ENCODE peak calls at places on chromosome 1, in four cellular contexts. One of them, this sample, is unnamed.

GRCh38 chr1:64476251-64476952 is 6.5 kb downstream of the CACHD1 start:
- DNase-seq in HepG2: no peak
- DNase-seq in HCT116: no peak
- DNase-seq in H1: no peak
- DNase-seq in this sample: no peak

GRCh38 chr1:229238674-229239415 is 32.1 kb upstream of the RAB4A start:
- DNase-seq in HepG2: no peak
- DNase-seq in HCT116: no peak
- DNase-seq in H1: no peak
- DNase-seq in this sample: no peak

GRCh38 chr1:55695553-55695952 is 480.4 kb upstream of the USP24 start:
- DNase-seq in HepG2: no peak
- DNase-seq in HCT116: no peak
- DNase-seq in H1: no peak
- DNase-seq in this sample: no peak

GRCh38 chr1:206005234-206005633 is 2.0 kb upstream of the RAB7B start:
- DNase-seq in HepG2: no peak
- DNase-seq in HCT116: no peak
- DNase-seq in H1: no peak
- DNase-seq in this sample: no peak

GRCh38 chr1:213568929-213569815 is 418.6 kb upstream of the PROX1 start:
- DNase-seq in HepG2: peak
- DNase-seq in HCT116: no peak
- DNase-seq in H1: no peak
- DNase-seq in this sample: no peak

GRCh38 chr1:236888126-236888525 is 93.0 kb downstream of the MTR start:
- DNase-seq in HepG2: no peak
- DNase-seq in HCT116: no peak
- DNase-seq in H1: no peak
- DNase-seq in this sample: no peak

GRCh38 chr1:45545019-45545493 is 5.6 kb upstream of the AKR1A1 start:
- DNase-seq in HepG2: no peak
- DNase-seq in HCT116: no peak
- DNase-seq in H1: no peak
- DNase-seq in this sample: no peak

GRCh38 chr1:17998889-17999288 is 108.7 kb upstream of the IGSF21 start:
- DNase-seq in HepG2: peak
- DNase-seq in HCT116: no peak
- DNase-seq in H1: no peak
- DNase-seq in this sample: peak

GRCh38 chr1:25556791-25557476 is 13.5 kb downstream of the LDLRAP1 start:
- DNase-seq in HepG2: no peak
- DNase-seq in HCT116: no peak
- DNase-seq in H1: no peak
- DNase-seq in this sample: no peak

GRCh38 chr1:240474133-240474614 is 137.8 kb downstream of the GREM2 start:
- DNase-seq in HepG2: no peak
- DNase-seq in HCT116: no peak
- DNase-seq in H1: no peak
- DNase-seq in this sample: no peak

GRCh38 chr1:192639607-192640368 is 3.8 kb downstream of the RGS13 start:
- DNase-seq in HepG2: no peak
- DNase-seq in HCT116: peak
- DNase-seq in H1: no peak
- DNase-seq in this sample: no peak

GRCh38 chr1:224108991-224109390 is 4.9 kb upstream of the FBXO28 start:
- DNase-seq in HepG2: no peak
- DNase-seq in HCT116: no peak
- DNase-seq in H1: no peak
- DNase-seq in this sample: no peak

GRCh38 chr1:224107282-224107625 is 6.7 kb upstream of the FBXO28 start:
- DNase-seq in HepG2: no peak
- DNase-seq in HCT116: no peak
- DNase-seq in H1: no peak
- DNase-seq in this sample: no peak

GRCh38 chr1:224109981-224110380 is 3.9 kb upstream of the FBXO28 start:
- DNase-seq in HepG2: no peak
- DNase-seq in HCT116: no peak
- DNase-seq in H1: no peak
- DNase-seq in this sample: no peak

GRCh38 chr1:224106568-224107281 is 7.2 kb upstream of the FBXO28 start:
- DNase-seq in HepG2: peak
- DNase-seq in HCT116: peak
- DNase-seq in H1: no peak
- DNase-seq in this sample: peak
- TF ChIP-seq FOSL1 in HepG2: no peak
- TF ChIP-seq FOSL1 in HCT116: no peak
- TF ChIP-seq FOSL1 in H1: no peak
- TF ChIP-seq FOSL1 in this sample: no peak

DNA sequence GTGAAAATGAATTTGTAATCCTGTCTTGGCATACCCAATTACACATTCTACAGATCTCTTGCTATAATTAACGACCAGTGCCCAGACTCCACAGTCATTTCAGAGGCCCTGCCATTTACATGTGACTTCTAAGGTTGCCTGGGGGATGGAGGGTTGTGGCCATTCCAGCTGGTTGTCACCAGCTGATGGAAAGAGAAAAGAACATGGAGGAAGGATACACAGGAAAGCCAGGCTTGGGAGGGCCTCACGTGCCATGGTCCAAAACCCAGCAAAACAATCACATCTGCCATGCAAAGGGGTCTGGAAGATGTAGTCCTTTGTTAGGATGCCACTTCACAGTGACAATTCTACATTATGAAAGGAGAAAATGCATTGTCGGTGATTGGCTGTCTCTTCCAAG is 59.3 kb downstream of the LAMC2 start:
- DNase-seq in HepG2: no peak
- DNase-seq in HCT116: no peak
- DNase-seq in H1: no peak
- DNase-seq in this sample: no peak
- TF ChIP-seq FOSL1 in HepG2: no peak
- TF ChIP-seq FOSL1 in HCT116: no peak
- TF ChIP-seq FOSL1 in H1: no peak
- TF ChIP-seq FOSL1 in this sample: no peak

GRCh38 chr1:3992103-3992556 is 92.1 kb upstream of the C1orf174 start:
- DNase-seq in HepG2: no peak
- DNase-seq in HCT116: peak
- DNase-seq in H1: no peak
- DNase-seq in this sample: no peak
- TF ChIP-seq FOSL1 in HepG2: no peak
- TF ChIP-seq FOSL1 in HCT116: no peak
- TF ChIP-seq FOSL1 in H1: no peak
- TF ChIP-seq FOSL1 in this sample: no peak

GRCh38 chr1:23609971-23610370 is 50.7 kb upstream of the ID3 start:
- DNase-seq in HepG2: no peak
- DNase-seq in HCT116: no peak
- DNase-seq in H1: no peak
- DNase-seq in this sample: no peak
- TF ChIP-seq FOSL1 in HepG2: no peak
- TF ChIP-seq FOSL1 in HCT116: no peak
- TF ChIP-seq FOSL1 in H1: no peak
- TF ChIP-seq FOSL1 in this sample: no peak

DNA sequence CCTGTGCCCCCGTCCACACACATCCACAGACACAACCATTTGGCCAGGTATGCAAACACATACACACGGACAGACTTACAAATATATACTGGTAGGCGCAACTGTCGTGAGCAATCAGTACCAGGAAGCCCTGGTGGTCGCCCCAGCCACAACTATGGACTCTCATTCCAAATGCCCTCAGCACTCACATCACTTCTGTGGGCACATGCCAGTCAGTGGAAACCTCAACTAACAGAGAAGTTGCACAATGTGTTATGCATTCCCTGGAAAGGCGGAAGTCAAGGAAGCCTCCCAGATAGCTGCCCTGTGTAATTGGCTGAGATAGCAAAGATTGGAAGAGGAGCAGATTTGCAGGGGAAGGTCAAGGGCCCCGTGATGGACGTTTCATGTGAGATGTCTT is 1.4 kb upstream of the HEYL start:
- DNase-seq in HepG2: no peak
- DNase-seq in HCT116: no peak
- DNase-seq in H1: no peak
- DNase-seq in this sample: no peak
- TF ChIP-seq FOSL1 in HepG2: no peak
- TF ChIP-seq FOSL1 in HCT116: no peak
- TF ChIP-seq FOSL1 in H1: no peak
- TF ChIP-seq FOSL1 in this sample: no peak

DNA sequence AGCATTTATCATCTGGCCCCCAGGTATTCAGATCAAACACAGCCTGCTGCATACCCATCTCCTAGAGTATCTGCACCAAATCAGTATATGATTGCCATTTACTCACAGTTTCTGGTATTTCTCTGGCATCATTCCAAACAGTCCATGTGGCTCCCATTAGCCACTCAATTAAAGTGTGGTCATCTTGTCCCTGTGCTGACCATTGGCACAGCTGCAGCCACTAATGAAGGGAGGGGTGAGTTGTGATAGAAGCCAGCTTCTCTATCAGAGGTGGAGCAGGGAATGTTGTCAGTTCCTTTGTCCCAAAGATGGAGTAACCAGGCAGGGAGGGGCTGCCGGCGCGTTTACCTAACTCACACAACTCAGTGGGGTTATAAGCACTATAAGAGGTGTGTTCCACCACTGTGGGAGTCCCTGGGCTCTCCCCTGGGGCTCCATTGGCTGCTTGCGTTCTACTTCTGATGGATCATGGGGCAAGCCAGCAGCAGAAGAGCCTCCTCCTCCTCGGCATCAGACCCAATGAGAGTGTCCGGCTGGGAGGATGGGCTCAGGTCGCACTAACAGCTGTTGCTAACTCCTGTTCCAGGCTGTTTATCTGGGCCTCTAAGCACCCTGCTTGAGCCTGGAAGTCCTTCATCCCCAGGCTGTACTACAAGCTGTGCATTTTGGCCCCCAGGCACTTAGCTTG is 108.6 kb downstream of the GDAP2 start:
- DNase-seq in HepG2: no peak
- DNase-seq in HCT116: no peak
- DNase-seq in H1: no peak
- DNase-seq in this sample: no peak
- TF ChIP-seq FOSL1 in HepG2: no peak
- TF ChIP-seq FOSL1 in HCT116: no peak
- TF ChIP-seq FOSL1 in H1: no peak
- TF ChIP-seq FOSL1 in this sample: no peak

GRCh38 chr1:147072371-147073061 is 99.8 kb downstream of the PRKAB2 start:
- DNase-seq in HepG2: no peak
- DNase-seq in HCT116: no peak
- DNase-seq in H1: no peak
- DNase-seq in this sample: no peak
- TF ChIP-seq FOSL1 in HepG2: no peak
- TF ChIP-seq FOSL1 in HCT116: no peak
- TF ChIP-seq FOSL1 in H1: no peak
- TF ChIP-seq FOSL1 in this sample: no peak

DNA sequence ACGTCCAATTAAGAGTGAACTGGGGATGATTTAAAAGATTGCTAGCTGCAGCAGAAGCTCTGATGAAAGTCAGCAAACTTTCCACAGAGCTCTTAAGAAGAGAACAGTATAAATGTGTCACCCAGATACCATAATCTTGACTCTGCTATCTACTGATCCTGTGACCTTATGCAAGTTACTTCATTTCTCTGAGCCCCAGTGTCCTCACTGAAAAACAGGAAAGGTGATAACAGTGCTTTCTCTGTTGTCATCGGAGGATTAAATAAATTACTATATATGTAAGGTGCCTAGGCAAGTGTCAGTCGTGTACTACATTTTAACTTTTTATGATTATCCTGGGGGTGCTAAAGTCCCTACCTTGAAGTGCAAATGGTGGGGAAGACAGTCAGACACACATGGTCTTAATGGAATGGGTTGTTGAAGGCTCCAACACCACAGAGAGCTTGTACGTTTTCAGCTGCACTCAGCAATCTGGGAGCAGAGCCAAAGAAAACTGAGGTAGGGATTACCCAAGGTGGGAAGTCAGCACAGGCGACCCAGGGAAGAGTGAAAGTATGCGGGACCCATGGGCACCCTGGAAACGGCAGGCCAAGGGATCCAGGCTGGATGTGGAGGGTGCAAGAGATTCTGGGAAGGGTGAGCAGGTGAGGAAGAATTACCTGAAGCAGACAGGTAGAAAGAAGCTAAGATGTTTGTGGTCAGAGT is 82.8 kb downstream of the DTL start:
- DNase-seq in HepG2: peak
- DNase-seq in HCT116: no peak
- DNase-seq in H1: no peak
- DNase-seq in this sample: no peak
- TF ChIP-seq FOSL1 in HepG2: no peak
- TF ChIP-seq FOSL1 in HCT116: no peak
- TF ChIP-seq FOSL1 in H1: no peak
- TF ChIP-seq FOSL1 in this sample: no peak

GRCh38 chr1:11413907-11414495 is 65.0 kb upstream of the DISP3 start:
- DNase-seq in HepG2: no peak
- DNase-seq in HCT116: no peak
- DNase-seq in H1: no peak
- DNase-seq in this sample: no peak

GRCh38 chr1:11414921-11415538 is 63.9 kb upstream of the DISP3 start:
- DNase-seq in HepG2: no peak
- DNase-seq in HCT116: no peak
- DNase-seq in H1: no peak
- DNase-seq in this sample: no peak

GRCh38 chr1:11421443-11421842 is 57.5 kb upstream of the DISP3 start:
- DNase-seq in HepG2: no peak
- DNase-seq in HCT116: no peak
- DNase-seq in H1: no peak
- DNase-seq in this sample: no peak

GRCh38 chr1:11412166-11412565 is 66.8 kb upstream of the DISP3 start:
- DNase-seq in HepG2: no peak
- DNase-seq in HCT116: no peak
- DNase-seq in H1: no peak
- DNase-seq in this sample: no peak

GRCh38 chr1:11417162-11417561 is 61.8 kb upstream of the DISP3 start:
- DNase-seq in HepG2: no peak
- DNase-seq in HCT116: no peak
- DNase-seq in H1: no peak
- DNase-seq in this sample: no peak
- TF ChIP-seq FOSL1 in HepG2: no peak
- TF ChIP-seq FOSL1 in HCT116: no peak
- TF ChIP-seq FOSL1 in H1: no peak
- TF ChIP-seq FOSL1 in this sample: no peak